ENCODE peak calls at places on chromosome 6, in four cellular contexts. One of them, this sample, is unnamed.
A peak's percentile ranks its signal among the peaks of the same experiment; 100 is the strongest.

GRCh38 chr6:35496851-35497570 is at the start of gene TEAD3:
- DNase-seq in MM.1S: peak; percentile 53
- DNase-seq in OCI-LY7: peak; percentile 48
- DNase-seq in HCT116: no peak
- DNase-seq in this sample: peak; percentile 56

GRCh38 chr6:110513001-110513400 is 36.6 kb upstream of the SLC22A16 start:
- DNase-seq in HCT116: no peak
- DNase-seq in MM.1S: no peak
- DNase-seq in OCI-LY7: no peak
- DNase-seq in this sample: peak; percentile 77

GRCh38 chr6:53090576-53090975 is 25.4 kb downstream of the FBXO9 start:
- DNase-seq in MM.1S: no peak
- DNase-seq in HCT116: no peak
- DNase-seq in OCI-LY7: no peak
- DNase-seq in this sample: peak; percentile 46

GRCh38 chr6:161694995-161695394 is 421.1 kb upstream of the AGPAT4 start:
- DNase-seq in HCT116: peak; percentile 7
- DNase-seq in OCI-LY7: peak; percentile 4
- DNase-seq in MM.1S: peak; percentile 25
- DNase-seq in this sample: peak; percentile 44

GRCh38 chr6:80335061-80335660 is 228.7 kb downstream of the BCKDHB start:
- DNase-seq in HCT116: no peak
- DNase-seq in OCI-LY7: no peak
- DNase-seq in MM.1S: no peak
- DNase-seq in this sample: no peak

GRCh38 chr6:111614833-111615582 is 9.3 kb upstream of the TRAF3IP2 start:
- DNase-seq in OCI-LY7: no peak
- DNase-seq in MM.1S: no peak
- DNase-seq in HCT116: no peak
- DNase-seq in this sample: no peak

GRCh38 chr6:161232001-161232400 is 41.9 kb downstream of the AGPAT4 start:
- DNase-seq in HCT116: no peak
- DNase-seq in OCI-LY7: no peak
- DNase-seq in MM.1S: no peak
- DNase-seq in this sample: no peak

GRCh38 chr6:164007881-164008280 is 593.4 kb downstream of the QKI start:
- DNase-seq in MM.1S: no peak
- DNase-seq in HCT116: no peak
- DNase-seq in OCI-LY7: no peak
- DNase-seq in this sample: no peak

GRCh38 chr6:142537612-142538478 is 236.0 kb downstream of the ADGRG6 start:
- DNase-seq in HCT116: peak; percentile 34
- DNase-seq in OCI-LY7: peak; percentile 29
- DNase-seq in MM.1S: no peak
- DNase-seq in this sample: peak; percentile 52

GRCh38 chr6:22350109-22350508 is 53.3 kb upstream of the PRL start:
- DNase-seq in HCT116: no peak
- DNase-seq in OCI-LY7: no peak
- DNase-seq in MM.1S: no peak
- DNase-seq in this sample: no peak

GRCh38 chr6:133242761-133243590 is 1.8 kb downstream of the EYA4 start:
- DNase-seq in OCI-LY7: no peak
- DNase-seq in MM.1S: peak; percentile 33
- DNase-seq in HCT116: no peak
- DNase-seq in this sample: no peak

GRCh38 chr6:31401403-31401802 is 2.0 kb upstream of the MICA start:
- DNase-seq in MM.1S: no peak
- DNase-seq in HCT116: peak; percentile 62
- DNase-seq in OCI-LY7: no peak
- DNase-seq in this sample: peak; percentile 79
- TF ChIP-seq EZH2phosphoT487 in MM.1S: no peak
- TF ChIP-seq EZH2phosphoT487 in HCT116: no peak
- TF ChIP-seq EZH2phosphoT487 in OCI-LY7: no peak
- TF ChIP-seq EZH2phosphoT487 in this sample: no peak

GRCh38 chr6:116108836-116109235 is 8.2 kb downstream of the NT5DC1 start:
- DNase-seq in OCI-LY7: no peak
- DNase-seq in HCT116: no peak
- DNase-seq in MM.1S: no peak
- DNase-seq in this sample: no peak

GRCh38 chr6:116113386-116113785 is 12.5 kb downstream of the COL10A1 start:
- DNase-seq in MM.1S: no peak
- DNase-seq in OCI-LY7: no peak
- DNase-seq in HCT116: no peak
- DNase-seq in this sample: no peak

GRCh38 chr6:116106146-116106545 is 5.5 kb downstream of the NT5DC1 start:
- DNase-seq in MM.1S: no peak
- DNase-seq in HCT116: no peak
- DNase-seq in OCI-LY7: no peak
- DNase-seq in this sample: no peak

GRCh38 chr6:116115781-116116180 is 10.2 kb downstream of the COL10A1 start:
- DNase-seq in HCT116: no peak
- DNase-seq in MM.1S: no peak
- DNase-seq in OCI-LY7: no peak
- DNase-seq in this sample: peak; percentile 6

DNA sequence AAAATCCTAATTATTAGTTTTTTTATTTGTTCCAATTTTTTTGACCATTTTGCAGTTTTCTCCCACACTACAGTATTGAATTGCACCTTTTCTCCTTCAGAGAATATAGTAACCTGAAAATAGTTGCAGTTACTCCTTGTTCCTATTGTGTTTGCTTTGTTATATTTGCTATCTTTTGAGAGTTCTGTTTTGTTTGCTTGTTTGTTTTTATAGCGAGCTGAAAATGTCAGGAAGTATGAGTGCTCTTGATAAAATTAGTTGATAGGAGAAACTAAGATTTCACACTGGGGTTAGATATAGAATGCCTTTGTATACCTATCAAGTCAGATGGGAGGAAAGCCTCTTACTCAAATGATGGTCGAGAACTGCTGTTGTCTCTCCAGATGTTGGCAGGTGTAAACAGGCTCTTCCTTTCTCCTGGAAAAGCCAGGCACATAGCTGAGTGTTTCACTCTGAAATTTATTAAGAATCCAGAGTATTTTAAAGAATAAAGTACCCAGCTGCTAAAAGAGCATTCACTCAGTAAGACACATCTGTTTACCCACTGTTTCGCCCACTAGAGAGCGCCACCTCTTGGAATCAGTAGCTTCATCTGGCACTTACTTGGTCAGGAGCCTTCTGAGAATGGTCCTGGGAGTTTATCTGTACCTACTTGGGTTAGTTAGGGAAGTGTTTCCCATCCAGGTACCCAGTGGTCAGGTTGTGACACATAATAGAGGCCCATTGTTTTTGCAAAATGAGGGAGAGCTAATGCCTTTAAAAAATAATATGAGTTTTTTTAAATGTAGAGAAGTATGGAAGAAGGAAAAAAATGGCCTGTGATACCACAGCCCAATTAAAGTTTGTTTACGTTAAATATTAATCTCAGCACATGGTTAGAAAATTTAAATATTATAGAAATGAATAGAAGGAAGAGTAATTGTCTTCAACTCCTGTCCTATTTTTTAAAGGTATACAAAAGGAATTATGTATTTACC is 11.2 kb downstream of the NT5DC1 start:
- DNase-seq in MM.1S: peak; percentile 36
- DNase-seq in HCT116: peak; percentile 49
- DNase-seq in OCI-LY7: peak; percentile 47
- DNase-seq in this sample: peak; percentile 64
- TF ChIP-seq CTCF in MM.1S: peak; percentile 66
- TF ChIP-seq CTCF in HCT116: peak; percentile 43
- TF ChIP-seq CTCF in OCI-LY7: peak; percentile 89
- TF ChIP-seq CTCF in this sample: peak; percentile 79

GRCh38 chr6:145559836-145560235 is 175.5 kb downstream of the EPM2A start:
- DNase-seq in MM.1S: no peak
- DNase-seq in OCI-LY7: no peak
- DNase-seq in HCT116: no peak
- DNase-seq in this sample: no peak
- TF ChIP-seq EZH2phosphoT487 in MM.1S: no peak
- TF ChIP-seq EZH2phosphoT487 in OCI-LY7: no peak
- TF ChIP-seq EZH2phosphoT487 in HCT116: no peak
- TF ChIP-seq EZH2phosphoT487 in this sample: no peak

DNA sequence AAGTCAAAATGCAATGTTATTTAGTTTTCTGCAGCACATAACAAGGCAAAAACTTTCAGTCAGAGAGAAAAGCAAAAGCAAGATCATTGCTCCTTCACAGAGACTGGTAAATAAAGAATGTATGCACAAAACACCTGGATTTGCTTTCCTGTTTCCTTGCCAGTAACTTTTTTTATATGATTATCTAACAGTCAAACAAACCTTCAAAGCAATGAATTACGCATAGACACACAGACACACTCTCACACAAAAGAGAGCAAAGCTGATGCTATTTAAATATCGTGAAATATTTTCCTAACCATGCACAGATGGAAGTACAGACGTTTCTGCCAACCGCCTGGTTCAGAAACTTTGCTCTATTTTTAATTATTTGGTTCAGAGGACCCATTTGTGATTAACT is 24.4 kb downstream of the ATXN1 start:
- DNase-seq in OCI-LY7: no peak
- DNase-seq in HCT116: no peak
- DNase-seq in MM.1S: no peak
- DNase-seq in this sample: peak; percentile 63
- TF ChIP-seq CTCF in OCI-LY7: no peak
- TF ChIP-seq CTCF in HCT116: no peak
- TF ChIP-seq CTCF in MM.1S: no peak
- TF ChIP-seq CTCF in this sample: no peak

GRCh38 chr6:43817192-43817591 is 47.2 kb downstream of the VEGFA start:
- DNase-seq in OCI-LY7: peak; percentile 42
- DNase-seq in MM.1S: peak; percentile 48
- DNase-seq in HCT116: peak; percentile 37
- DNase-seq in this sample: peak; percentile 55
- TF ChIP-seq EZH2phosphoT487 in OCI-LY7: no peak
- TF ChIP-seq EZH2phosphoT487 in MM.1S: no peak
- TF ChIP-seq EZH2phosphoT487 in HCT116: no peak
- TF ChIP-seq EZH2phosphoT487 in this sample: no peak

GRCh38 chr6:43355862-43356590 is 13.4 kb downstream of the ZNF318 start:
- DNase-seq in MM.1S: no peak
- DNase-seq in HCT116: no peak
- DNase-seq in OCI-LY7: peak; percentile 27
- DNase-seq in this sample: peak; percentile 15
- TF ChIP-seq CTCF in MM.1S: peak; percentile 23
- TF ChIP-seq CTCF in HCT116: peak; percentile 26
- TF ChIP-seq CTCF in OCI-LY7: peak; percentile 70
- TF ChIP-seq CTCF in this sample: peak; percentile 52